ENCODE peak calls at places on chromosomes 5 and 9, in seven cellular contexts. Z is tibial nerve, H is A549, X is fibroblast of lung, U is stomach, A is MM.1S, Y is H9. E is an unnamed sample.

GRCh38 chr9:133397895-133398294 is 19.9 kb downstream of the REXO4 start:
- DNase-seq in Z (no peak), H (no peak), X (no peak), U (no peak), A (no peak), Y (no peak), E (no peak)

GRCh38 chr9:34991833-34992375 is 2.4 kb downstream of the DNAJB5 start:
- DNase-seq in Z (no peak), H (no peak), X (peak; percentile 49), U (no peak), A (no peak), Y (peak; percentile 79), E (no peak)

GRCh38 chr5:169350016-169350415 is 49.1 kb upstream of the SLIT3 start:
- DNase-seq in Z (no peak), H (peak; percentile 79), X (peak; percentile 95), U (no peak), A (no peak), Y (no peak), E (no peak)

GRCh38 chr5:50709471-50709870 is 43.0 kb downstream of the PARP8 start:
- DNase-seq in Z (no peak), H (no peak), X (peak; percentile 41), U (no peak), A (no peak), Y (no peak), E (no peak)

GRCh38 chr5:17118631-17119030 is 98.8 kb upstream of the BASP1 start:
- DNase-seq in Z (no peak), H (peak; percentile 96), X (peak; percentile 95), U (peak; percentile 41), A (no peak), Y (no peak), E (no peak)

GRCh38 chr5:175711031-175711430 is 53.2 kb downstream of the HRH2 start:
- DNase-seq in Z (no peak), H (no peak), X (no peak), U (no peak), A (no peak), Y (no peak), E (no peak)

GRCh38 chr5:151523335-151523734 is 67.8 kb downstream of the FAT2 start:
- DNase-seq in Z (no peak), H (peak; percentile 75), X (peak; percentile 12), U (no peak), A (peak; percentile 41), Y (peak; percentile 74), E (peak; percentile 33)

GRCh38 chr9:117430813-117431212 is 16.0 kb upstream of the ASTN2 start:
- DNase-seq in Z (no peak), H (no peak), X (no peak), U (no peak), A (no peak), Y (no peak), E (no peak)

GRCh38 chr5:139180850-139181785 is 17.1 kb downstream of the SIL1 start:
- DNase-seq in Z (no peak), H (no peak), X (peak; percentile 66), U (no peak), A (no peak), Y (no peak), E (no peak)

GRCh38 chr9:69564557-69564956 is 107.6 kb downstream of the APBA1 start:
- DNase-seq in Z (no peak), H (no peak), X (no peak), U (no peak), A (no peak), Y (no peak), E (no peak)

GRCh38 chr5:130710596-130710995 is 454.5 kb downstream of the HINT1 start:
- DNase-seq in Z (no peak), H (peak; percentile 22), X (peak; percentile 84), U (no peak), A (no peak), Y (no peak), E (no peak)

GRCh38 chr9:130235558-130236435 is 29.8 kb upstream of the HMCN2 start:
- DNase-seq in Z (peak; percentile 51), H (peak; percentile 48), X (peak; percentile 46), U (peak; percentile 67), A (peak; percentile 50), Y (peak; percentile 77), E (no peak)

GRCh38 chr5:76608833-76609232 is 14.4 kb downstream of the F2RL2 start:
- DNase-seq in Z (no peak), H (no peak), X (peak; percentile 76), U (no peak), A (no peak), Y (no peak), E (no peak)

GRCh38 chr5:76831108-76831447 is 12.2 kb downstream of the F2RL1 start:
- DNase-seq in Z (no peak), H (no peak), X (peak; percentile 96), U (peak; percentile 46), A (no peak), Y (no peak), E (no peak)

GRCh38 chr9:33868430-33869000 is 51.6 kb downstream of the UBE2R2 start:
- DNase-seq in Z (no peak), H (no peak), X (peak; percentile 76), U (no peak), A (no peak), Y (no peak), E (no peak)

DNA sequence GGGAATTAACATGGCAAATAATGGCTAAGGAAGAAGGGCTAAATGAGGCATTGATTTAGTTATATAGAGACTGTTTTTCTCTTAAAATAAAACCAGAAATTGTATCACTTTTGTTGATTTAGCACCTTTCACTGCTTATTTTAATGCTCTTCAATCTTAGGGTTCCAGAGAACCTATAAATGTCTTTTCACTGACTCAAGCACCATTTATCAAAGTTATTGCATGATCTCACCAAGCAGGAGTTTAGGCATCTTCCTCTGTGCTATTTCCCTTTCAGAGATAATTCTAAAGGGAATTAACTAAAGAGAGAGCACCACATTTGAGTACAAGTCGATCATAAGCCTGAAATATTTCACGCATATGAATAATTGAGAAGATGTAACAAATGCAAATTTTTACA is 357.1 kb downstream of the CDH18 start:
- DNase-seq in Z (no peak), H (no peak), X (peak; percentile 23), U (no peak), A (no peak), Y (no peak), E (no peak)
- H3K27ac ChIP-seq in Z (no peak overlapping the region), H (no peak overlapping the region), X (no peak overlapping the region), U (no peak overlapping the region), A (no peak overlapping the region), Y (no peak overlapping the region), E (no peak overlapping the region)

GRCh38 chr5:177508837-177509236 is 789 bp downstream of the DOK3 start:
- DNase-seq in Z (no peak), H (no peak), X (no peak), U (no peak), A (peak; percentile 57), Y (no peak), E (no peak)

GRCh38 chr5:177511181-177511580 is 1.6 kb upstream of the DOK3 start:
- DNase-seq in Z (no peak), H (no peak), X (no peak), U (no peak), A (no peak), Y (no peak), E (no peak)

GRCh38 chr5:177510567-177511053 is 984 bp upstream of the DOK3 start:
- DNase-seq in Z (no peak), H (no peak), X (no peak), U (no peak), A (no peak), Y (no peak), E (no peak)

GRCh38 chr5:177509361-177509951 is at the start of gene DOK3:
- DNase-seq in Z (no peak), H (no peak), X (no peak), U (peak; percentile 41), A (peak; percentile 54), Y (peak; percentile 55), E (no peak)

DNA sequence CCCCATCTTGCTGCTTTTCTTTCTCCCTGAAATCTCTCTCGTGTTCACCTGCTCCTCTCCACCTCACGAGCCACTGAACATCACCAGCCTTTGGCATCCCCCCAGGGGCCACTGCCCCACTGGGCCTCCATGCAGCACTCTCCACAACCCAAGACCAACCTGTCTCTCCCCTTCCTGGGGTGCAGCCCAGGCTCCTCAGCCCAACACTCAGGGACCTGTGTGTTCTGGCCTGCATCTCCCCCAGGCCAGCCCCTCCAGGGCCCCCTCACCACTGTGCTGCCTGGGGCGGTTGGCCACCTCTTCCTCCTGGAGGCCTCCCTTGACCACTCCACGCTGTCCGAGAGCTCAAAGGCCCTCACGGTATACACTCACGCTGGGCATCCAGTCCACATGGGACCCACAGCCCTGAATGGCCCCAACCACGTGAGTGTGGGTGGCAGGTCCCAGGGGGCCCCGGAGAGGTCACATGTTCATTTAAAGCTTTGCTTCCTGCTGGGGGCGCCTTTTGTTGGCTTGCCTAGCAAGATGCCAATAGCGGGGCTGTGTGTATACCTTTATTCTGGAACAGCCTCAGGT is 453 bp upstream of the DOK3 start:
- DNase-seq in Z (no peak), H (no peak), X (no peak), U (no peak), A (no peak), Y (no peak), E (no peak)
- H3K4me1 ChIP-seq in Z (peaks cover 25% of the 10 kb centered on the region), H (no peaks in the 10 kb centered on the region), X (no peaks in the 10 kb centered on the region), U (peaks cover 12% of the 10 kb centered on the region), A (peaks cover 18% of the 10 kb centered on the region), Y (no peaks in the 10 kb centered on the region), E (peaks cover 12% of the 10 kb centered on the region)

GRCh38 chr5:174376056-174376455 is 330.6 kb downstream of the NSG2 start:
- DNase-seq in Z (no peak), H (no peak), X (no peak), U (no peak), A (no peak), Y (no peak), E (no peak)

GRCh38 chr5:174374206-174374605 is 328.7 kb downstream of the NSG2 start:
- DNase-seq in Z (no peak), H (no peak), X (peak; percentile 10), U (no peak), A (no peak), Y (no peak), E (no peak)

GRCh38 chr5:174376726-174377373 is 331.3 kb downstream of the NSG2 start:
- DNase-seq in Z (no peak), H (no peak), X (no peak), U (no peak), A (no peak), Y (no peak), E (no peak)

GRCh38 chr5:174371600-174372094 is 326.1 kb downstream of the NSG2 start:
- DNase-seq in Z (no peak), H (peak; percentile 20), X (peak; percentile 89), U (no peak), A (no peak), Y (no peak), E (no peak)
- H3K27ac ChIP-seq in Z (no peak overlapping the region), H (no peak overlapping the region), X (no peak overlapping the region), U (no peak overlapping the region), A (no peak overlapping the region), Y (no peak overlapping the region), E (no peak overlapping the region)

DNA sequence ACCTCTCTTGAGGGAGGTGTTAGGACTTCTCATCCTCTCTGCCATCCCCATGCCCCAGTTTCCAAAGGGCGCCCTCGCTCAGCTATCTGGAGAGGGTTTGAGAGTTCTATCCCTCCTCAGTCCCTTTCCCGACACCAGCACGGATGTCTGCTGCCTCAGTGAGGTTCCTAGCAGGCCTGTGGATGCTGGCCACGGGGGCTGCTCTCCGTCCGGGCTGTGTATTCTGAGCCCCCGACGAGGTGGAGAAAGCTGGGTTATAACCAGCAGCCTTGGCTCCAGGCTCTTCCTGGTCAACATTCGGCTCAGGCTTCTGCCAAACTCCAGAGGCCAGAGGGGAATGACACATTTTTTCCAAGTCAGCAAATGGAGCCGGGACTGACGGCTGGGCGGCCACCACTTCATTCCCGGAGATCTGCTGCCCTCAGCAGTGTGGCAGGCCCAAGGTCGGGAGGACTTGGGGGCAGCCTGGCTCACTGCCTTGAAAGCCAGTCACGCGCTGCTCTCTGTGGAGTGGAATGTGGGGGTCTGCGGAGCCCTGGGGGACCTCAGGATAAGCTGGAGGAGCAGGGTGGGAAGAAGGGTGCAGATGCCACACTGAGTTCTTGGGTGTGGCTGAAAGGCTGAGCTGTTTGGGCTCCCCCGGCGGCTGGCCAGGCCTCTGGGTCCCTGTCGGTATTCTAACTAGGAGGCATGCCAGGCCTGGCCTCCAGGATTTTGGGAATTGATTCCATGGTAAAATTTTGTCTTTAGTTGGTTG is 27.4 kb downstream of the PTPA start:
- DNase-seq in Z (peak; percentile 37), H (no peak), X (peak; percentile 61), U (peak; percentile 46), A (no peak), Y (no peak), E (no peak)
- H3K4me1 ChIP-seq in Z (peaks cover 76% of the 10 kb centered on the region), H (peaks cover 52% of the 10 kb centered on the region), X (peaks cover 47% of the 10 kb centered on the region), U (peaks cover 54% of the 10 kb centered on the region), A (peaks cover 14% of the 10 kb centered on the region), Y (peaks cover 6% of the 10 kb centered on the region), E (peaks cover 16% of the 10 kb centered on the region)

E was measured in iPS DF 6.9.